ENCODE peak calls at places on chromosome X, in five cellular contexts. M is activated CD4-positive, alpha-beta T cell treated with anti-CD3 and anti-CD28 coated beads, Interleukin-2, amount 50 U/mL, for 4 hours; V is naive thymus-derived CD4-positive, alpha-beta T cell; O is activated effector memory CD4-positive, alpha-beta T cell treated with Interleukin-2 at 50 U/mL for 16 hours; E is nucleus accumbens. N is an unnamed sample.

GRCh38 chrX:21944136-21944615 is 3.7 kb downstream of the SMS start:
- DNase-seq in E (no peak), V (no peak), O (no peak), M (no peak), N (no peak)

GRCh38 chrX:5656544-5656943 is 572.1 kb downstream of the NLGN4X start:
- DNase-seq in O (no peak), M (no peak), E (no peak), V (no peak), N (no peak)

GRCh38 chrX:56733459-56734046 is 4.5 kb downstream of the NBDY start:
- DNase-seq in E (peak), M (peak), V (peak), O (peak), N (peak)

GRCh38 chrX:40109288-40110008 is 11.7 kb upstream of the BCOR start:
- DNase-seq in E (peak), M (no peak), O (no peak), V (no peak), N (no peak)

GRCh38 chrX:153498453-153498852 is 3.7 kb downstream of the BGN start:
- DNase-seq in M (no peak), V (no peak), E (no peak), O (no peak), N (no peak)

GRCh38 chrX:38799995-38800394 is 1.3 kb upstream of the MID1IP1 start:
- DNase-seq in O (no peak), E (peak), V (no peak), M (peak), N (no peak)

GRCh38 chrX:113260474-113260873 is 419.8 kb upstream of the AMOT start:
- DNase-seq in V (no peak), O (no peak), E (no peak), M (no peak), N (no peak)

GRCh38 chrX:7987160-7987992 is 60.2 kb upstream of the PNPLA4 start:
- DNase-seq in E (no peak), O (no peak), V (no peak), M (no peak), N (no peak)

GRCh38 chrX:29285670-29286069 is 698.4 kb downstream of the IL1RAPL1 start:
- DNase-seq in E (no peak), O (no peak), M (no peak), V (no peak), N (no peak)